ENCODE peak calls at places on chromosomes 6 and 20, in five cellular contexts. One of them, this sample, is unnamed.
A peak's percentile ranks its signal among the peaks of the same experiment; 100 is the strongest.

GRCh38 chr6:167093922-167094432 is 28.9 kb upstream of the CCR6 start:
- DNase-seq in fibroblast of lung: no peak
- DNase-seq in uterus: no peak
- DNase-seq in esophagus squamous epithelium: no peak
- DNase-seq in CD8-positive, alpha-beta T cell: peak; percentile 49
- DNase-seq in this sample: no peak

GRCh38 chr20:45174434-45175364 is at the start of gene PI3:
- DNase-seq in uterus: no peak
- DNase-seq in CD8-positive, alpha-beta T cell: no peak
- DNase-seq in fibroblast of lung: peak; percentile 5
- DNase-seq in esophagus squamous epithelium: no peak
- DNase-seq in this sample: no peak

GRCh38 chr6:7107578-7108195 is at the start of gene RREB1:
- DNase-seq in esophagus squamous epithelium: no peak
- DNase-seq in fibroblast of lung: peak; percentile 65
- DNase-seq in CD8-positive, alpha-beta T cell: peak; percentile 22
- DNase-seq in uterus: peak; percentile 73
- DNase-seq in this sample: peak; percentile 81

GRCh38 chr6:9248125-9248524 is 812.8 kb upstream of the SLC35B3 start:
- DNase-seq in fibroblast of lung: no peak
- DNase-seq in uterus: no peak
- DNase-seq in CD8-positive, alpha-beta T cell: no peak
- DNase-seq in esophagus squamous epithelium: no peak
- DNase-seq in this sample: no peak

GRCh38 chr6:139846538-139847321 is 472.3 kb upstream of the CITED2 start:
- DNase-seq in CD8-positive, alpha-beta T cell: no peak
- DNase-seq in uterus: no peak
- DNase-seq in fibroblast of lung: no peak
- DNase-seq in esophagus squamous epithelium: no peak
- DNase-seq in this sample: no peak

GRCh38 chr6:20664250-20664649 is 130.0 kb downstream of the CDKAL1 start:
- DNase-seq in fibroblast of lung: no peak
- DNase-seq in uterus: no peak
- DNase-seq in CD8-positive, alpha-beta T cell: no peak
- DNase-seq in esophagus squamous epithelium: no peak
- DNase-seq in this sample: no peak

GRCh38 chr20:3323398-3323797 is 84.1 kb downstream of the DNAAF9 start:
- DNase-seq in fibroblast of lung: no peak
- DNase-seq in esophagus squamous epithelium: no peak
- DNase-seq in CD8-positive, alpha-beta T cell: no peak
- DNase-seq in uterus: no peak
- DNase-seq in this sample: no peak

GRCh38 chr6:169073311-169073710 is 180.3 kb downstream of the THBS2 start:
- DNase-seq in fibroblast of lung: peak; percentile 100
- DNase-seq in esophagus squamous epithelium: no peak
- DNase-seq in uterus: no peak
- DNase-seq in CD8-positive, alpha-beta T cell: no peak
- DNase-seq in this sample: no peak

GRCh38 chr6:1240766-1241165 is 71.1 kb upstream of the FOXQ1 start:
- DNase-seq in esophagus squamous epithelium: no peak
- DNase-seq in fibroblast of lung: no peak
- DNase-seq in CD8-positive, alpha-beta T cell: no peak
- DNase-seq in uterus: no peak
- DNase-seq in this sample: no peak

GRCh38 chr20:1894951-1895673 is at the start of gene SIRPA:
- DNase-seq in esophagus squamous epithelium: no peak
- DNase-seq in fibroblast of lung: peak; percentile 73
- DNase-seq in CD8-positive, alpha-beta T cell: no peak
- DNase-seq in uterus: peak; percentile 78
- DNase-seq in this sample: no peak

GRCh38 chr6:90284236-90284744 is 12.4 kb downstream of the BACH2 start:
- DNase-seq in uterus: peak; percentile 57
- DNase-seq in esophagus squamous epithelium: no peak
- DNase-seq in CD8-positive, alpha-beta T cell: no peak
- DNase-seq in fibroblast of lung: peak; percentile 98
- DNase-seq in this sample: no peak

GRCh38 chr6:33967266-33967767 is 163.5 kb upstream of the MLN start:
- DNase-seq in CD8-positive, alpha-beta T cell: no peak
- DNase-seq in uterus: no peak
- DNase-seq in esophagus squamous epithelium: no peak
- DNase-seq in fibroblast of lung: no peak
- DNase-seq in this sample: no peak

GRCh38 chr6:164208371-164208770 is 793.9 kb downstream of the QKI start:
- DNase-seq in esophagus squamous epithelium: no peak
- DNase-seq in uterus: no peak
- DNase-seq in fibroblast of lung: peak; percentile 45
- DNase-seq in CD8-positive, alpha-beta T cell: no peak
- DNase-seq in this sample: no peak
- H3K4me3 ChIP-seq in esophagus squamous epithelium: no peak overlapping the region
- H3K4me3 ChIP-seq in uterus: no peak overlapping the region
- H3K4me3 ChIP-seq in fibroblast of lung: no peak overlapping the region
- H3K4me3 ChIP-seq in CD8-positive, alpha-beta T cell: no peak overlapping the region
- H3K4me3 ChIP-seq in this sample: no peak overlapping the region

GRCh38 chr6:43772571-43773049 is 2.6 kb downstream of the VEGFA start:
- DNase-seq in fibroblast of lung: peak; percentile 22
- DNase-seq in uterus: no peak
- DNase-seq in esophagus squamous epithelium: no peak
- DNase-seq in CD8-positive, alpha-beta T cell: no peak
- DNase-seq in this sample: no peak

GRCh38 chr6:43769526-43770416 is at the start of gene VEGFA:
- DNase-seq in fibroblast of lung: peak; percentile 83
- DNase-seq in esophagus squamous epithelium: peak; percentile 58
- DNase-seq in uterus: peak; percentile 91
- DNase-seq in CD8-positive, alpha-beta T cell: peak; percentile 72
- DNase-seq in this sample: peak; percentile 92

GRCh38 chr6:43770417-43771209 is 602 bp downstream of the VEGFA start:
- DNase-seq in fibroblast of lung: peak; percentile 61
- DNase-seq in esophagus squamous epithelium: no peak
- DNase-seq in CD8-positive, alpha-beta T cell: no peak
- DNase-seq in uterus: peak; percentile 57
- DNase-seq in this sample: peak; percentile 83

GRCh38 chr6:43771858-43772570 is 2.0 kb downstream of the VEGFA start:
- DNase-seq in esophagus squamous epithelium: no peak
- DNase-seq in fibroblast of lung: peak; percentile 47
- DNase-seq in uterus: peak; percentile 54
- DNase-seq in CD8-positive, alpha-beta T cell: no peak
- DNase-seq in this sample: peak; percentile 70

DNA sequence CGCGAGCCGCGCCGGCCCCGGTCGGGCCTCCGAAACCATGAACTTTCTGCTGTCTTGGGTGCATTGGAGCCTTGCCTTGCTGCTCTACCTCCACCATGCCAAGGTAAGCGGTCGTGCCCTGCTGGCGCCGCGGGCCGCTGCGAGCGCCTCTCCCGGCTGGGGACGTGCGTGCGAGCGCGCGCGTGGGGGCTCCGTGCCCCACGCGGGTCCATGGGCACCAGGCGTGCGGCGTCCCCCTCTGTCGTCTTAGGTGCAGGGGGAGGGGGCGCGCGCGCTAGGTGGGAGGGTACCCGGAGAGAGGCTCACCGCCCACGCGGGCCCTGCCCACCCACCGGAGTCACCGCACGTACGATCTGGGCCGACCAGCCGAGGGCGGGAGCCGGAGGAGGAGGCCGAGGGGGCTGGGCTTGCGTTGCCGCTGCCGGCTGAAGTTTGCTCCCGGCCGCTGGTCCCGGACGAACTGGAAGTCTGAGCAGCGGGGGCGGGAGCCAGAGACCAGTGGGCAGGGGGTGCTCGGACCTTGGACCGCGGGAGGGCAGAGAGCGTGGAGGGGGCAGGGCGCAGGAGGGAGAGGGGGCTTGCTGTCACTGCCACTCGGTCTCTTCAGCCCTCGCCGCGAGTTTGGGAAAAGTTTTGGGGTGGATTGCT is 1.3 kb downstream of the VEGFA start:
- DNase-seq in fibroblast of lung: peak; percentile 61
- DNase-seq in CD8-positive, alpha-beta T cell: peak; percentile 25
- DNase-seq in uterus: peak; percentile 67
- DNase-seq in esophagus squamous epithelium: no peak
- DNase-seq in this sample: peak; percentile 73
- H3K36me3 ChIP-seq in fibroblast of lung: no peaks in the 10 kb centered on the region
- H3K36me3 ChIP-seq in CD8-positive, alpha-beta T cell: no peaks in the 10 kb centered on the region
- H3K36me3 ChIP-seq in uterus: no peaks in the 10 kb centered on the region
- H3K36me3 ChIP-seq in esophagus squamous epithelium: no peaks in the 10 kb centered on the region
- H3K36me3 ChIP-seq in this sample: no peaks in the 10 kb centered on the region

DNA sequence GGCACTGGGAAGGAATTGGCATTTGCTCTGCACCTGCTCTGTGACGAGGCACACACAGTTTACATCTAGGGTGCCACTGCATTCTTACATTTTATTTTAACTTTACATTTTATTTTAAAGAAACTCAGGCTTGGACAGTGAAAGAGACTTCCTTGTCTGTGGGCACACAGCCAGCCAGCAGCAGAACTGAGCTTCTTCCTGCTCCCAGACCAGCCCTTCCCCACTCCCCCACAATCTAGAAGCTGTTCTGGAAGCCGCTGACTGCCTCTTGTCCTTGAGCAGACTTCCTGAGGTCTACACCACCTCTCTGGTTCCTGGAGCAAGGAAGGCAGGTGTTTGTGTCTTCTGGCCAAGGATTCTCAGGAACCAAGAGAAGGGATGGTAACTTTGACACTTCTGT is 27.9 kb upstream of the CD93 start:
- DNase-seq in fibroblast of lung: no peak
- DNase-seq in CD8-positive, alpha-beta T cell: no peak
- DNase-seq in esophagus squamous epithelium: no peak
- DNase-seq in uterus: no peak
- DNase-seq in this sample: no peak
- H3K4me3 ChIP-seq in fibroblast of lung: no peak overlapping the region
- H3K4me3 ChIP-seq in CD8-positive, alpha-beta T cell: no peak overlapping the region
- H3K4me3 ChIP-seq in esophagus squamous epithelium: no peak overlapping the region
- H3K4me3 ChIP-seq in uterus: no peak overlapping the region
- H3K4me3 ChIP-seq in this sample: no peak overlapping the region

DNA sequence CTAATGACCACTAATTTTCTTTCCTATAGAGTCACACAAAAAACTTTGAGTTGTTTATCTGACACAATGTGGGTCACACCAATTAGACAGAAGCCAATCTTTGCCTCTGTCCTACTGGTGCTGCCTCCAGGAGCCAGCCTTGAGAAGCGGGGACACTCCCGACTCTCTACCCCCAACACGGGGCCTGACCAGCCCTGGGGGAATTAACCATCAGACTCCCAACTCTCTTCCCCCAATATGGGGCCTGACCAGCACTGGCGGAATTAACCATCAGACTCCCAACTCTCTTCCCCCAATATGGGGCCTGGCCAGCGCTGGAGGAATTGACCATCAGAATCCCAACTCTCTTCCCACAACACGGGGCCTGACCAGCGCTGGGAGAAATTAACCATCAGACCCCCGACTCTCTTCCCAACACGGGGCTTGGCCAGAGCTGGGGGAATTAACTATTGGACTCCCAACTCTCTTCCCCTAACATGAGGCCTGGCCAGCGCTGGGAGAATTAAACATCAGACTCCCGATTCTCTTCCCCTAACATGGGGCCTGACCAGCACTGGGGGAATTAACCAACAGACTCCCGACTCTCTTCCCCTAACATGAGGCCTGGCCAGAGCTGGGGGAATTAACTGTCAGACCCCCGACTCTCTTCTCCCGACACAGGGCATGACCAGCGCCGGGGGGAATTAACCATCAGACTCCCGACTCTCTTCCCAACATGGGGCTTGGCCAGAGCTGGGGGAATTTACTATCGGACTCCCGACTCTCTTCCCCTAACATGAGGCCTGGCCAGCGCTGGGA is 12.5 kb downstream of the CST7 start:
- DNase-seq in fibroblast of lung: no peak
- DNase-seq in esophagus squamous epithelium: no peak
- DNase-seq in uterus: no peak
- DNase-seq in CD8-positive, alpha-beta T cell: no peak
- DNase-seq in this sample: no peak
- H3K36me3 ChIP-seq in fibroblast of lung: peaks cover 7% of the 10 kb centered on the region
- H3K36me3 ChIP-seq in esophagus squamous epithelium: peaks cover 20% of the 10 kb centered on the region
- H3K36me3 ChIP-seq in uterus: no peaks in the 10 kb centered on the region
- H3K36me3 ChIP-seq in CD8-positive, alpha-beta T cell: peaks cover 46% of the 10 kb centered on the region
- H3K36me3 ChIP-seq in this sample: peaks cover 54% of the 10 kb centered on the region

GRCh38 chr20:62087227-62087626 is 21.5 kb upstream of the TAF4 start:
- DNase-seq in CD8-positive, alpha-beta T cell: no peak
- DNase-seq in fibroblast of lung: no peak
- DNase-seq in esophagus squamous epithelium: no peak
- DNase-seq in uterus: no peak
- DNase-seq in this sample: no peak
- H3K4me3 ChIP-seq in CD8-positive, alpha-beta T cell: no peak overlapping the region
- H3K4me3 ChIP-seq in fibroblast of lung: no peak overlapping the region
- H3K4me3 ChIP-seq in esophagus squamous epithelium: no peak overlapping the region
- H3K4me3 ChIP-seq in uterus: no peak overlapping the region
- H3K4me3 ChIP-seq in this sample: no peak overlapping the region

GRCh38 chr20:38148328-38149102 is 16.6 kb downstream of the TGM2 start:
- DNase-seq in esophagus squamous epithelium: no peak
- DNase-seq in CD8-positive, alpha-beta T cell: no peak
- DNase-seq in fibroblast of lung: no peak
- DNase-seq in uterus: no peak
- DNase-seq in this sample: no peak
- H3K36me3 ChIP-seq in esophagus squamous epithelium: no peaks in the 10 kb centered on the region
- H3K36me3 ChIP-seq in CD8-positive, alpha-beta T cell: no peaks in the 10 kb centered on the region
- H3K36me3 ChIP-seq in fibroblast of lung: peaks cover 15% of the 10 kb centered on the region
- H3K36me3 ChIP-seq in uterus: no peaks in the 10 kb centered on the region
- H3K36me3 ChIP-seq in this sample: peaks cover 84% of the 10 kb centered on the region

GRCh38 chr6:105374010-105374420 is 28.9 kb downstream of the PREP start:
- DNase-seq in fibroblast of lung: peak; percentile 60
- DNase-seq in uterus: no peak
- DNase-seq in esophagus squamous epithelium: no peak
- DNase-seq in CD8-positive, alpha-beta T cell: no peak
- DNase-seq in this sample: no peak
- H3K4me3 ChIP-seq in fibroblast of lung: no peak overlapping the region
- H3K4me3 ChIP-seq in uterus: no peak overlapping the region
- H3K4me3 ChIP-seq in esophagus squamous epithelium: no peak overlapping the region
- H3K4me3 ChIP-seq in CD8-positive, alpha-beta T cell: no peak overlapping the region
- H3K4me3 ChIP-seq in this sample: no peak overlapping the region

GRCh38 chr6:3722785-3723184 is 28.7 kb downstream of the PXDC1 start:
- DNase-seq in esophagus squamous epithelium: no peak
- DNase-seq in fibroblast of lung: no peak
- DNase-seq in CD8-positive, alpha-beta T cell: no peak
- DNase-seq in uterus: no peak
- DNase-seq in this sample: no peak
- H3K36me3 ChIP-seq in esophagus squamous epithelium: peaks cover 11% of the 10 kb centered on the region
- H3K36me3 ChIP-seq in fibroblast of lung: peaks cover 20% of the 10 kb centered on the region
- H3K36me3 ChIP-seq in CD8-positive, alpha-beta T cell: no peaks in the 10 kb centered on the region
- H3K36me3 ChIP-seq in uterus: no peaks in the 10 kb centered on the region
- H3K36me3 ChIP-seq in this sample: peaks cover 52% of the 10 kb centered on the region

GRCh38 chr6:134909701-134910595 is 40.0 kb downstream of the ALDH8A1 start:
- DNase-seq in uterus: no peak
- DNase-seq in esophagus squamous epithelium: no peak
- DNase-seq in CD8-positive, alpha-beta T cell: no peak
- DNase-seq in fibroblast of lung: peak; percentile 27
- DNase-seq in this sample: no peak
- H3K4me3 ChIP-seq in uterus: no peak overlapping the region
- H3K4me3 ChIP-seq in esophagus squamous epithelium: no peak overlapping the region
- H3K4me3 ChIP-seq in CD8-positive, alpha-beta T cell: no peak overlapping the region
- H3K4me3 ChIP-seq in fibroblast of lung: no peak overlapping the region
- H3K4me3 ChIP-seq in this sample: no peak overlapping the region

GRCh38 chr20:62850333-62850974 is 11.2 kb downstream of the TCFL5 start:
- DNase-seq in uterus: no peak
- DNase-seq in fibroblast of lung: no peak
- DNase-seq in esophagus squamous epithelium: no peak
- DNase-seq in CD8-positive, alpha-beta T cell: no peak
- DNase-seq in this sample: no peak
- H3K36me3 ChIP-seq in uterus: no peaks in the 10 kb centered on the region
- H3K36me3 ChIP-seq in fibroblast of lung: peaks cover 5% of the 10 kb centered on the region
- H3K36me3 ChIP-seq in esophagus squamous epithelium: no peaks in the 10 kb centered on the region
- H3K36me3 ChIP-seq in CD8-positive, alpha-beta T cell: peaks cover 14% of the 10 kb centered on the region
- H3K36me3 ChIP-seq in this sample: peaks cover 16% of the 10 kb centered on the region